ENCODE peak calls at places on chromosomes 16 and 17, in seven cellular contexts. E, N, B, Q, T, R and J are unnamed samples.

GRCh38 chr17:48577330-48577945 is 712 bp downstream of the HOXB4 start:
- DNase-seq in E (no peak), N (no peak), B (no peak), Q (no peak), T (no peak), R (no peak), J (no peak)

GRCh38 chr16:81464279-81464678 is 19.7 kb downstream of the CMIP start:
- DNase-seq in E (no peak), N (no peak), B (no peak), Q (no peak), T (no peak), R (no peak), J (no peak)

GRCh38 chr17:31524926-31525800 is 133.7 kb downstream of the RAB11FIP4 start:
- DNase-seq in E (peak; percentile 81), N (peak; percentile 96), B (peak; percentile 78), Q (peak; percentile 99), T (peak; percentile 94), R (peak; percentile 95), J (peak; percentile 90)

GRCh38 chr17:38355256-38355655 is 3.6 kb downstream of the SOCS7 start:
- DNase-seq in E (no peak), N (no peak), B (no peak), Q (no peak), T (no peak), R (no peak), J (no peak)

GRCh38 chr17:19411641-19412040 is 609 bp downstream of the RNF112 start:
- DNase-seq in E (no peak), N (no peak), B (no peak), Q (peak; percentile 48), T (no peak), R (no peak), J (no peak)

GRCh38 chr16:88785106-88785924 is at the start of gene PIEZO1:
- DNase-seq in E (peak; percentile 83), N (peak; percentile 70), B (peak; percentile 72), Q (peak; percentile 99), T (peak; percentile 75), R (peak; percentile 86), J (peak; percentile 35)

GRCh38 chr16:81730090-81731051 is 48.7 kb upstream of the PLCG2 start:
- DNase-seq in E (peak; percentile 52), N (peak; percentile 86), B (peak; percentile 91), Q (peak; percentile 97), T (peak; percentile 85), R (peak; percentile 91), J (peak; percentile 39)

GRCh38 chr17:2400474-2400866 is 390 bp downstream of the MNT start:
- DNase-seq in E (peak; percentile 68), N (peak; percentile 60), B (peak; percentile 57), Q (peak; percentile 95), T (peak; percentile 70), R (peak; percentile 45), J (no peak)

GRCh38 chr17:1779571-1780074 is 17.8 kb downstream of the SERPINF1 start:
- DNase-seq in E (no peak), N (peak; percentile 98), B (peak; percentile 79), Q (peak; percentile 98), T (peak; percentile 56), R (no peak), J (peak; percentile 91)

DNA sequence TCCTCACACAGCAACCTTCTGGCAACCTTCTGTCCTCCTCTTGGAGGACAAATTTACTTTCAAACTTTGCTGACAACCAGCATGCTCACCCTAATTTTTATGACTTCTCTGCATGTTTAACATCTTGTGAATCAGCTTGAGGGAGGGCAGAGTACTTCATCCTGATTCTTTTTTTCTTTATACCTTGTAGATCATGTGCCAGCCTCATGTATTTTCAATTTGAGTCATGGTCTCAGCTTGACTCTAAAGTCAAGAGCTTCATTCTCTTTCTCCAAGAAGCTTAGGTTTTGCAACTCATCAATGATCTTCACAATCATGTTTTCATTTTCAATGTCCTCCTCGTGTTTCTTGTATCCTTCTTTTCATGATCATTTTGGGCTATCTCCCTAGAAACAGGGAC is 3.6 kb upstream of the KRTAP9-7 start:
- DNase-seq in E (no peak), N (no peak), B (no peak), Q (no peak), T (no peak), R (no peak), J (no peak)
- TF ChIP-seq CTCF in E (no peak), N (no peak), B (no peak), Q (no peak), T (no peak), R (no peak), J (no peak)

GRCh38 chr17:57270801-57271245 is 14.5 kb downstream of the MSI2 start:
- DNase-seq in E (no peak), N (no peak), B (no peak), Q (no peak), T (no peak), R (no peak), J (no peak)
- TF ChIP-seq CTCF in E (no peak), N (no peak), B (no peak), Q (no peak), T (no peak), R (no peak), J (no peak)

GRCh38 chr17:73598131-73598680 is 46.0 kb downstream of the SDK2 start:
- DNase-seq in E (no peak), N (no peak), B (no peak), Q (peak; percentile 84), T (no peak), R (no peak), J (no peak)

GRCh38 chr17:73604476-73604875 is 39.8 kb downstream of the SDK2 start:
- DNase-seq in E (no peak), N (no peak), B (no peak), Q (peak; percentile 71), T (no peak), R (no peak), J (no peak)

GRCh38 chr17:73599599-73599998 is 44.6 kb downstream of the SDK2 start:
- DNase-seq in E (no peak), N (no peak), B (no peak), Q (peak; percentile 77), T (no peak), R (no peak), J (no peak)

GRCh38 chr17:73604046-73604445 is 40.2 kb downstream of the SDK2 start:
- DNase-seq in E (no peak), N (no peak), B (no peak), Q (peak; percentile 43), T (no peak), R (no peak), J (no peak)

DNA sequence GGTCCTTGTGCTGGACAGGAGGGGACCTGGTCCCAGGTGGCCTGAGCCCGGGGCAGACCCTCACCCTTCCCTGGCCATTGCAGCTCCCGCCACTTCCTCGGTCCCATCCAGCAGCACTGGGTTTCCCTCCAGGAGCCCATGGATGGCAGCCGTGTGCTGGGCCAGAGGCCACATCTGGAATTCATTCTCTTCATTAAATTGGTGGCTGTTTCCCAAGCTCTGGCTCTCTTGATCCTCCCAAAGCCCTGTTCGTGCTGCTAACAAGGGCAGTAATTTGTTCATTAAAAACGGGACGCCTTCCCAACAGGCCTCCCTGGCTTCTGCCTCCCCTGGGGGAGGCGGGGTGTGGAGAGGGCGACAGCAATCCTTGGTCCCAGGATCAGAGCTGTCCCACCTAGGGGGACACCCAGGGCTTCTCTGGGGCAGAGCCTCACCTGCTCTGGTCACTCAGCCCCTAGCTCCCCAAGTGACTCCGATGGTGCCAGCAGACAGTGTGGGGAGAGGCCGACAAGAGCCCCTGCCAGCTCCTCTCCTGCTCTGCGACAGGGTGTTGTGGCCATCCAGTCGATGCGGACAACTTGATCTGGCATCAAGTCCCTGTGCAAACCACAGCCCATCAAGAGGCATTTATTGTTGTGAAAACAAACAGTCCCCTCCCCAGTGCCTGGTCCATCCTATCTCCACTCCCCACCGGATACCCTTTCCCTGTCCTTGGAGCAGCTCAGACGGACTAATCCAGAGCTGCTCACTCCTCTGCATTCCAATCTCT is 44.0 kb downstream of the SDK2 start:
- DNase-seq in E (no peak), N (peak; percentile 8), B (no peak), Q (peak; percentile 75), T (no peak), R (no peak), J (no peak)
- TF ChIP-seq CTCF in E (no peak), N (no peak), B (no peak), Q (no peak), T (no peak), R (no peak), J (no peak)

DNA sequence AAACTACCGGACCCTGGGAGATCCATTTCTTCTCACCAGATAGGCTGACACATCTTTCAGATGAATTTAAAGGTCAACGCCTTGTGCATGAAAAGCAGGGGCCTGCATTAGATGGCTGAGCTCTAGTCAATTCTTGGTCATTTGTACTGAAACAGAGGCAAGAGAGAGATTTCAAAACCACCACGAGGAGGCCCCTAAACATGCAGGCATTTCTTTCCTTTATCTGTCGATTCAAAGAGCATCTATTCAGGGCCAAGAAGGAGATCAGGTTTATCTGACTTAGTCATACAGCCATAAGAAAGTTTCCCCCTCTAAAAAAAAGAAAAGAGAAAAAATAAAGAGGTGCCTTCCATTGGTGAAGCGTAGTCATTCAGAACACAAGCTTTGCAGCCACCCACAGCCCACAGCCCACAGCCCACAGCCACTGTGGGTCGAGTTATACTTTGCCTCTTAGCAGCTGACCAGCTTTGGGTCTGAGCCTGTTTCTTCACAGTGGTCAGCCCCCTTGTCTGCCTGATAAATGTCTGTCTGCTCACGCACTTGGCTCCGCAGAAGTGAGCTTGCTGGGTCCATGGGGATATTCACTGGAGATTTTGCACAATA is 207.5 kb downstream of the CDH13 start:
- DNase-seq in E (no peak), N (no peak), B (no peak), Q (no peak), T (no peak), R (no peak), J (no peak)
- TF ChIP-seq CTCF in E (no peak), N (no peak), B (no peak), Q (peak; percentile 15), T (no peak), R (no peak), J (no peak)

DNA sequence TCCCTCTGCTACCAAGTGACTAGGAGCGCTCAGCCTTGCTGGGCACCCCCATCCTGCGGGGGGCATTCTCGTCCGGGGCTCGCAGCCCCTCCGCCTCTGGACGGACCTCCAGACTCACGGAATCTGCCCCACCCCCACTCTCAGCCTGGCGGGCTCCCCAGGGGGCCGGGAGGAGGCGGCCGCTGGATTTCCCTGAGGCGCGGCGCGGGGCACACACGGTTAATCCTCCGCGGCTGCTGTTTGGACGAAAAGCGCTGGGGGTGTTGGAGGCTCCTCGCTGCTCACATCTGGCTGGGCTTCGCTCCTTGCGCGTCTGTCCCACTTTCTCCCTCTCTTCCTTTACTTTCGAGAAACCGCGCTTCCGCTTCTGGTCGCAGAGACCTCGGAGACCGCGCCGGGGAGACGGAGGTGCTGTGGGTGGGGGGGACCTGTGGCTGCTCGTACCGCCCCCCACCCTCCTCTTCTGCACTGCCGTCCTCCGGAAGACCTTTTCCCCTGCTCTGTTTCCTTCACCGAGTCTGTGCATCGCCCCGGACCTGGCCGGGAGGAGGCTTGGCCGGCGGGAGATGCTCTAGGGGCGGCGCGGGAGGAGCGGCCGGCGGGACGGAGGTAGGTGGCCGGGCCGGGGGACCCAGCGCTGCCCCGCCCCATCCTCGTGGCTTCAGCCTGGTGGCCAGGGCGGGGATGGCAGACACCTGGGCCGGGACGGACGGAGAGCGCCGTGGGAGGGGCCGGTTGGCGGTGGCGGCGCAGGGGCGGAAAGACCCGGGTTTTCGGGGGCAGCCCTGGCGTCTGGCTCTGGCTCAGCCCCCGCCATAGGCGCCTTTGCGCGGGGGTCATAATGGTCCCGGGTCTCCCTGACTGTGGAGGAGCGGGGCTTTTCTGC is at the start of gene C1QTNF1:
- DNase-seq in E (peak; percentile 32), N (peak; percentile 88), B (peak; percentile 63), Q (peak; percentile 83), T (peak; percentile 73), R (peak; percentile 79), J (no peak)
- TF ChIP-seq CTCF in E (peak; percentile 50), N (peak; percentile 4), B (peak; percentile 21), Q (no peak), T (peak; percentile 73), R (peak; percentile 43), J (peak; percentile 73)